ENCODE peak calls at places on chromosomes 2 and 18, in four cellular contexts. F, W, Y and G are unnamed samples.

GRCh38 chr2:203396667-203397066 is 68.5 kb downstream of the ABI2 start:
- DNase-seq in F (no peak), Y (no peak), W (no peak), G (no peak)

GRCh38 chr2:159584796-159585195 is 31.6 kb downstream of the BAZ2B start:
- DNase-seq in W (no peak), Y (no peak), F (no peak), G (no peak)

GRCh38 chr2:101697794-101698418 is 399 bp downstream of the MAP4K4 start:
- DNase-seq in F (no peak), W (no peak), Y (no peak), G (no peak)

GRCh38 chr2:12534646-12535263 is 182.0 kb upstream of the TRIB2 start:
- DNase-seq in F (no peak), Y (peak), W (no peak), G (peak)

GRCh38 chr2:152505495-152505906 is 170.5 kb downstream of the FMNL2 start:
- DNase-seq in W (no peak), F (no peak), Y (peak), G (peak)

GRCh38 chr2:231181848-231182247 is 16.6 kb upstream of the ARMC9 start:
- DNase-seq in Y (peak), F (peak), W (peak), G (peak)

GRCh38 chr2:216346781-216347180 is 25.5 kb downstream of the MARCHF4 start:
- DNase-seq in Y (no peak), F (no peak), W (no peak), G (no peak)

GRCh38 chr2:239149501-239149900 is 251.3 kb downstream of the HDAC4 start:
- DNase-seq in Y (no peak), W (peak), F (no peak), G (no peak)

GRCh38 chr2:56613917-56614316 is 430.1 kb downstream of the CCDC85A start:
- DNase-seq in Y (peak), F (no peak), W (no peak), G (no peak)

GRCh38 chr2:55365303-55365702 is 54.4 kb downstream of the CCDC88A start:
- DNase-seq in W (no peak), Y (no peak), F (no peak), G (no peak)

GRCh38 chr2:225337183-225337582 is 62.3 kb upstream of the NYAP2 start:
- DNase-seq in W (no peak), Y (peak), F (no peak), G (no peak)

GRCh38 chr2:120737802-120738516 is 2.3 kb downstream of the GLI2 start:
- DNase-seq in Y (no peak), F (no peak), W (no peak), G (peak)

GRCh38 chr18:3093624-3094354 is 80.8 kb upstream of the LPIN2 start:
- DNase-seq in Y (no peak), F (no peak), W (no peak), G (no peak)

GRCh38 chr2:74130211-74130995 is 17.3 kb downstream of the BOLA3 start:
- DNase-seq in F (no peak), W (no peak), Y (no peak), G (peak)

GRCh38 chr2:182715121-182715895 is 749 bp upstream of the DNAJC10 start:
- DNase-seq in Y (peak), F (peak), W (no peak), G (no peak)

GRCh38 chr2:144996225-144996795 is 476.4 kb upstream of the ZEB2 start:
- DNase-seq in Y (peak), W (no peak), F (no peak), G (peak)

GRCh38 chr2:104889261-104890091 is 35.6 kb downstream of the POU3F3 start:
- DNase-seq in F (no peak), W (no peak), Y (no peak), G (no peak)

GRCh38 chr2:129923265-129924141 is 56.0 kb upstream of the RAB6C start:
- DNase-seq in Y (peak), W (no peak), F (peak), G (peak)

GRCh38 chr18:35775887-35776286 is 194.3 kb downstream of the GALNT1 start:
- DNase-seq in Y (peak), F (no peak), W (no peak), G (peak)

GRCh38 chr2:230886207-230886606 is 21.5 kb downstream of the ITM2C start:
- DNase-seq in W (no peak), Y (no peak), F (no peak), G (no peak)

GRCh38 chr2:46848446-46848845 is 67.2 kb downstream of the MCFD2 start:
- DNase-seq in Y (peak), F (no peak), W (peak), G (no peak)

GRCh38 chr2:110771549-110772382 is 39.4 kb downstream of the ACOXL start:
- DNase-seq in F (no peak), W (no peak), Y (no peak), G (no peak)

GRCh38 chr2:158989165-158989564 is 20.7 kb downstream of the TANC1 start:
- DNase-seq in F (no peak), W (no peak), Y (no peak), G (no peak)

GRCh38 chr2:153163055-153163454 is 315.5 kb downstream of the RPRM start:
- DNase-seq in W (no peak), F (peak), Y (peak), G (peak)

GRCh38 chr2:220147186-220147585 is 519.8 kb downstream of the SLC4A3 start:
- DNase-seq in W (no peak), Y (peak), F (no peak), G (no peak)

GRCh38 chr2:79611448-79612016 is 98.7 kb downstream of the CTNNA2 start:
- DNase-seq in W (no peak), F (no peak), Y (no peak), G (no peak)

GRCh38 chr18:79511271-79511670 is 115.5 kb downstream of the NFATC1 start:
- DNase-seq in F (no peak), W (peak), Y (no peak), G (no peak)

GRCh38 chr2:233990261-233990798 is 60.2 kb upstream of the SPP2 start:
- DNase-seq in Y (no peak), W (no peak), F (no peak), G (peak)

GRCh38 chr2:55013936-55014335 is 36.3 kb downstream of the RTN4 start:
- DNase-seq in W (no peak), Y (no peak), F (no peak), G (no peak)

DNA sequence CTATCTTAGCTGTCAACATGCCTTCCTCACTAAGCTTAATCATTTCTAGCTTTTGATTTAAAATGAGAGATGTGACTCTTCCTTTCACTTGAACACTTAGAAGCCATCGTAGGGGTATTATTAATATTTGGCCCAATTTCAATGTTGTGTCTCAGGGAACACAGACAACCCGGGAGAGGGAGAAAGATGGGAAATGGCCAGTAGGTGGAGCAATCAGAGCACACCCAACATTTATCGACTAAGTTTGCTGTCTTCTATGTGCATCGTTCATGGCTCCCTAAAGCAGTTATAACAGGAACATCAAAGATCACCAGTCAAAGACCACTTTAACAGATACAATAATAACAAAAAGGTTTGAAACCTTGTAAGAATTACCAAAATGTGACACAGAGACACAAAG is 110.2 kb downstream of the OLA1 start:
- DNase-seq in W (no peak), F (no peak), Y (peak), G (no peak)
- TF ChIP-seq CTCF in W (no peak), F (no peak), Y (peak), G (peak)

DNA sequence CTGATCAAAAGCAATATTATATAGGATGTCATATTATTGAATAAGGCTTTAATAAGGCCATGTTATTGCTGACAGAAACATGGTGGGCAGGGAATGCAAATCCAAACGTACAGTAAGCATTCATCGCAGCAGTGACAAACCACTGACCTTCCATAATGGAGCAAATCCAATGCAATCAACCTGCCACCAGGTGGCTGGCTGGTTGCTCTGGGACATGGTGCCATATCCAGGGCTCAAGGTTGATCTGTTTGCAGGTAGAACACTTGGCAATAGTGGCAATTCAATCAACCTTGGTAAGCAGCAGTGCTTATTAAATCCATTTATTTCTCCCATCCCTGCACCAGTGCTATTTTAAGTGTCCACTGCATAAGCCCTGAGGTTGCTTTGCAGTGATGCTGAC is 75.4 kb downstream of the CERKL start:
- DNase-seq in F (no peak), Y (no peak), W (no peak), G (no peak)
- TF ChIP-seq CTCF in F (no peak), Y (peak), W (no peak), G (peak)

GRCh38 chr2:10680214-10680613 is 9.6 kb downstream of the NOL10 start:
- DNase-seq in W (no peak), Y (no peak), F (no peak), G (no peak)

GRCh38 chr2:10675126-10675525 is 14.6 kb downstream of the NOL10 start:
- DNase-seq in Y (no peak), W (no peak), F (no peak), G (no peak)

GRCh38 chr2:10680957-10681356 is 8.8 kb downstream of the NOL10 start:
- DNase-seq in F (no peak), Y (no peak), W (no peak), G (peak)

DNA sequence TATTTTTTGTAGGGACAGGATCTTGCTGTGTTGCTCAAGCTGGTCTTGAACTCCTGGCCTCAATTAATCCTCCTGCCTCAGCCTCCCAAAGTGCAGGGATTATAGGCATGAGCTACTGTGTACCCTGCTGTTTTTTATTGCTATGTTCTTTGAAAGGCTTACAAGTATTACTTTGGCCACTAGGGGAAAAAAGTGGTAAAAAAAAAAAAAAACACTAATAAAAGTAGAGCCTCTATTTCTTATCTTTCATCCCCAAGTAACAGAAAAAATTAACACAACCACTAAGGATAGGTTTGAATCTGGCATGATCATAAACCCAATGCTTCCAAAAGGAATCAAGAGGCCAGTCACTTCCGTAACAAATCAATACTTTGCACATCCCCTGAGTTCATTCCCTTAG is 11.6 kb downstream of the NOL10 start:
- DNase-seq in W (no peak), Y (no peak), F (no peak), G (no peak)
- TF ChIP-seq CTCF in W (no peak), Y (peak), F (no peak), G (peak)

GRCh38 chr2:42813773-42814172 is 21.4 kb upstream of the HAAO start:
- DNase-seq in W (no peak), Y (no peak), F (no peak), G (no peak)

GRCh38 chr2:42810971-42811865 is 18.8 kb upstream of the HAAO start:
- DNase-seq in W (peak), F (peak), Y (peak), G (no peak)

GRCh38 chr2:42810126-42810970 is 18.0 kb upstream of the HAAO start:
- DNase-seq in F (peak), W (peak), Y (peak), G (peak)

GRCh38 chr2:42815725-42816124 is 23.3 kb upstream of the HAAO start:
- DNase-seq in W (no peak), Y (no peak), F (no peak), G (no peak)

DNA sequence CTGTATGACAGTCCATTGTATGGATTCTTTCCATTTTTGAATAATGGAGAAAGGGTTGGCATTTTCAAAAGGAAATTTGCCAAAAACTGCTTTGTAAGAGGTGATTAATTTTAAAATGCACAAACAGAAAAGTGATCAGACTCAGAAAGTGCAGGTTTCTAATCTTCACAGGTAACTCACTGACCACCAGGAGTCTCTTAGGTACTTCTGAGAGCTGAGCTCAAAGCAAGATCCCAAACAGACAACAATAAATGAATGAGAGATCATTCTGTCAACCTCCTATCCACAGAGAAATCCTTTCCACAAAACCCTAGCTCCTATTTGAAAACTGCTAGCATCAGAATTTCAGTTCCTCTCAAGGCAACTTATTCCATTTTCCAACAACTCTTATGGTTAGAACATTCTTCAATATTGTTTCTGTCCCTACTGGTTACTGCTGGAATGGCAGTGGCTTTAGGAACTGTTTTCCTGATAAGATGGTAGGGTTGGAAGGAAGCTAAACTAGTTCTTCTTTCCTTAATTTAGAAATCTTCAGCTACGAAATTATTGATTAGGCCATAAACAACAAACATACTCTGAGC is 20.6 kb upstream of the HAAO start:
- DNase-seq in W (no peak), F (no peak), Y (peak), G (peak)
- TF ChIP-seq CTCF in W (peak), F (no peak), Y (peak), G (peak)

DNA sequence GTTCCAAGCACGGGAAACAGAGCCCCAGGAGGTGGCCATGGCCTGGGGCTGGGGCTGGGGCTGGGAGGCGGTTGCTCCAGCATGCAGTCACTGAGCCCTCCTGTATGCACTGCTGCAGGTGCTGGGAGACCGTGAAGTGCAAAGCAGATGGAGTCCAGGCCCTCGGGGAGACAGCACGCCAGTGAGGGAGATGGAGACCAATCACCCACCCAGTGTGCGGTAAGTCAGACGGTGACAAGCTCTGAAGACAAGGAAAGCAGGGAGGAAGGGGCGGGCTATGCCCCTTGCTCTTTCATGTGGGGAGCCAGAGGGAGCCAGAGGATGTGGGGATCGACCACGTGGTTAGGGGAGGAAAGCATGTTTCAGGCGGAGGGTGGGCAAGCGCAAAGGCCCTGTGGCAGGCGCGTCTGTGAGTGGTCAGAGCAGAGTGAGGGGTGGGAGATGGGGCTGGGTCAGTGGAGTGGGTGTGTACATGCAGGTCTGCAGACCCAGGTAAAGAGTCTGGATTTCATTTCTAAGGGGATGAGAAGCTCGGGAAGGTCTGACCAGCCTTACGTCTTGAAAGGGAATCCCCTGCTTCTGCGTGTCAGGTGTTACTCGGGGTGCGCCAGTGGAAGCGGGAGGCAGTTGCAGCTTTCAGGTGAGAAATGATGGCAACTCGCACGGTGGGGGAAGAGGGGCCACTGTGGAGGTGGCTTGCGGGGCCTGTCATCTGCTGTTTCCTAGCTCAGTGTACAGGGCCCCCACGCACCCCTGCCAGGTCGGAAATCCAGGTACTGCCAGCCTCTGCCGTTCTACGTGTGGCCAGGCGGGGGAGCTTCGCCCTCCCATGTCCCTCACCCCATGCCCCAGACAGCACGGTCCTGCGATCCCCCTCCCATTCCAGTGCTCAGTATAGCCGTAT is 19.4 kb downstream of the RRM2 start:
- DNase-seq in Y (no peak), W (peak), F (no peak), G (no peak)
- TF ChIP-seq CTCF in Y (peak), W (peak), F (peak), G (peak)

DNA sequence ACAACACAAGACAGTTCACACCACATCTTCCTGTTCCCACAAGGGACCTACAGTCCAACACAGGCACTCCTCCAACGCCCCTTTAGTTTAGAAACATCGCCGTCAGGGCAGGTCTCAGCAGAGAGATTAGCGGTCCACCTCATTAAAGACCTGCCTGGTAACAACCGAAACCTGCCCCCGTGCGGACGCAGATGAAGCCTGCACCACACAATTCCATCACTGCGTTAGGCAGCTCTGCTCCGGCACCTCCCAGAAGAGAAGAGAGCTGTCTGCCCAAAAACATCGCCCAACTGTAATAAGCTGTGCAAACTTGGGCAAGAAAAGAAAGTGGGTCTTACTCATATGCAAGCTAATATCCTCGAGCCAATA is 32.7 kb downstream of the ZNF516 start:
- DNase-seq in F (no peak), W (no peak), Y (peak), G (no peak)
- TF ChIP-seq CTCF in F (no peak), W (no peak), Y (no peak), G (no peak)